ENCODE peak calls at places on chromosomes 1 and 21, in eight cellular contexts. U, S, I, P, V, Q, C and L are unnamed samples.

GRCh38 chr1:240582953-240583352 is 29.0 kb downstream of the GREM2 start:
- DNase-seq in U (peak), S (no peak), I (no peak), P (no peak), V (no peak), Q (no peak), C (no peak), L (no peak)

GRCh38 chr21:41867313-41867712 is 11.8 kb downstream of the PRDM15 start:
- DNase-seq in U (no peak), S (no peak), I (no peak), P (no peak), V (no peak), Q (no peak), C (no peak), L (no peak)

GRCh38 chr21:42007541-42007940 is 2.6 kb downstream of the ZBTB21 start:
- DNase-seq in U (no peak), S (no peak), I (no peak), P (no peak), V (no peak), Q (no peak), C (no peak), L (no peak)

GRCh38 chr1:161502181-161502580 is 3.1 kb upstream of the FCGR2A start:
- DNase-seq in U (no peak), S (no peak), I (no peak), P (no peak), V (no peak), Q (no peak), C (no peak), L (no peak)

GRCh38 chr1:248631354-248632041 is 3.4 kb downstream of the OR2T11 start:
- DNase-seq in U (no peak), S (peak), I (no peak), P (no peak), V (no peak), Q (peak), C (no peak), L (no peak)

GRCh38 chr1:226132731-226133503 is 53.6 kb downstream of the ACBD3 start:
- DNase-seq in U (no peak), S (no peak), I (no peak), P (no peak), V (no peak), Q (no peak), C (no peak), L (peak)

GRCh38 chr1:15802234-15802965 is 5.0 kb downstream of the UQCRHL start:
- DNase-seq in U (peak), S (no peak), I (no peak), P (no peak), V (no peak), Q (no peak), C (no peak), L (no peak)

GRCh38 chr1:216434232-216434631 is 11.0 kb upstream of the USH2A start:
- DNase-seq in U (no peak), S (no peak), I (no peak), P (no peak), V (no peak), Q (no peak), C (no peak), L (no peak)

GRCh38 chr1:214587165-214587564 is 15.8 kb upstream of the CENPF start:
- DNase-seq in U (no peak), S (no peak), I (no peak), P (no peak), V (no peak), Q (no peak), C (no peak), L (no peak)

GRCh38 chr1:225919906-225920305 is 4.1 kb downstream of the PYCR2 start:
- DNase-seq in U (peak), S (no peak), I (peak), P (no peak), V (peak), Q (peak), C (no peak), L (no peak)

GRCh38 chr1:28097100-28097472 is 8.7 kb upstream of the EYA3 start:
- DNase-seq in U (no peak), S (no peak), I (no peak), P (no peak), V (no peak), Q (no peak), C (no peak), L (no peak)

GRCh38 chr21:43025636-43026180 is 49.9 kb downstream of the CBS start:
- DNase-seq in U (peak), S (no peak), I (peak), P (no peak), V (no peak), Q (no peak), C (no peak), L (peak)

GRCh38 chr1:33433509-33434362 is 2.8 kb upstream of the PHC2 start:
- DNase-seq in U (peak), S (peak), I (peak), P (no peak), V (no peak), Q (peak), C (no peak), L (peak)

GRCh38 chr1:55289042-55289441 is 73.9 kb upstream of the USP24 start:
- DNase-seq in U (no peak), S (no peak), I (no peak), P (no peak), V (no peak), Q (no peak), C (no peak), L (no peak)

GRCh38 chr21:31873275-31873695 is 465 bp downstream of the HUNK start:
- DNase-seq in U (no peak), S (no peak), I (no peak), P (no peak), V (no peak), Q (peak), C (no peak), L (no peak)

GRCh38 chr1:192270398-192270797 is 46.4 kb upstream of the RGS21 start:
- DNase-seq in U (peak), S (no peak), I (no peak), P (no peak), V (no peak), Q (no peak), C (no peak), L (no peak)

GRCh38 chr21:45850181-45850580 is 131.4 kb upstream of the COL6A1 start:
- DNase-seq in U (no peak), S (no peak), I (no peak), P (no peak), V (no peak), Q (no peak), C (no peak), L (no peak)

GRCh38 chr21:39014751-39015150 is 168.5 kb downstream of the PSMG1 start:
- DNase-seq in U (peak), S (no peak), I (peak), P (no peak), V (no peak), Q (no peak), C (no peak), L (peak)

GRCh38 chr1:69191280-69191679 is 376.4 kb upstream of the LRRC7 start:
- DNase-seq in U (no peak), S (no peak), I (peak), P (no peak), V (no peak), Q (no peak), C (no peak), L (no peak)

GRCh38 chr1:174701565-174701964 is 253.8 kb downstream of the GPR52 start:
- DNase-seq in U (no peak), S (no peak), I (no peak), P (no peak), V (no peak), Q (no peak), C (no peak), L (no peak)

GRCh38 chr1:172917972-172918371 is 132.8 kb downstream of the TNFSF18 start:
- DNase-seq in U (peak), S (peak), I (peak), P (no peak), V (no peak), Q (no peak), C (no peak), L (peak)

GRCh38 chr1:101376121-101377095 is 139.6 kb downstream of the S1PR1 start:
- DNase-seq in U (no peak), S (no peak), I (peak), P (no peak), V (no peak), Q (no peak), C (no peak), L (no peak)

GRCh38 chr21:44793269-44794030 is 8.2 kb downstream of the UBE2G2 start:
- DNase-seq in U (peak), S (peak), I (peak), P (peak), V (peak), Q (peak), C (peak), L (peak)

GRCh38 chr1:15726508-15726907 is 9.6 kb upstream of the SLC25A34 start:
- DNase-seq in U (no peak), S (no peak), I (no peak), P (no peak), V (no peak), Q (no peak), C (no peak), L (no peak)

GRCh38 chr1:20115479-20115878 is 3.9 kb downstream of the PLA2G2D start:
- DNase-seq in U (no peak), S (no peak), I (no peak), P (no peak), V (no peak), Q (no peak), C (no peak), L (no peak)

GRCh38 chr21:42533306-42533962 is 19.8 kb downstream of the SLC37A1 start:
- DNase-seq in U (no peak), S (no peak), I (no peak), P (no peak), V (no peak), Q (peak), C (no peak), L (no peak)

GRCh38 chr21:38240121-38240520 is 16.7 kb upstream of the KCNJ15 start:
- DNase-seq in U (no peak), S (no peak), I (no peak), P (no peak), V (no peak), Q (no peak), C (no peak), L (no peak)

GRCh38 chr1:24545673-24546072 is 10.2 kb upstream of the NCMAP start:
- DNase-seq in U (no peak), S (no peak), I (no peak), P (no peak), V (no peak), Q (no peak), C (no peak), L (no peak)

GRCh38 chr21:33230518-33231324 is 983 bp downstream of the IFNAR2 start:
- DNase-seq in U (peak), S (peak), I (peak), P (no peak), V (no peak), Q (peak), C (peak), L (peak)

GRCh38 chr1:21436488-21437340 is 3.2 kb upstream of the NBPF3 start:
- DNase-seq in U (no peak), S (no peak), I (no peak), P (no peak), V (no peak), Q (peak), C (no peak), L (peak)

GRCh38 chr1:78061825-78062523 is 16.2 kb downstream of the GIPC2 start:
- DNase-seq in U (peak), S (no peak), I (peak), P (no peak), V (no peak), Q (no peak), C (no peak), L (no peak)

GRCh38 chr21:38120984-38121855 is 135.6 kb upstream of the KCNJ15 start:
- DNase-seq in U (no peak), S (no peak), I (no peak), P (no peak), V (no peak), Q (no peak), C (no peak), L (no peak)

GRCh38 chr1:56555448-56555847 is 23.9 kb downstream of the PLPP3 start:
- DNase-seq in U (no peak), S (no peak), I (no peak), P (no peak), V (no peak), Q (no peak), C (no peak), L (no peak)

GRCh38 chr1:221381858-221382623 is 359.8 kb downstream of the DUSP10 start:
- DNase-seq in U (no peak), S (no peak), I (no peak), P (no peak), V (no peak), Q (no peak), C (no peak), L (no peak)

GRCh38 chr1:147246910-147247655 is 4.6 kb downstream of the CHD1L start:
- DNase-seq in U (no peak), S (no peak), I (no peak), P (no peak), V (no peak), Q (no peak), C (no peak), L (no peak)

GRCh38 chr1:183877321-183877720 is 72.4 kb downstream of the RGL1 start:
- DNase-seq in U (peak), S (no peak), I (peak), P (no peak), V (no peak), Q (peak), C (no peak), L (no peak)

GRCh38 chr1:244104309-244105060 is 53.4 kb downstream of the ZBTB18 start:
- DNase-seq in U (peak), S (peak), I (peak), P (no peak), V (no peak), Q (no peak), C (no peak), L (peak)

GRCh38 chr1:230877139-230877923 is 9.0 kb upstream of the C1orf198 start:
- DNase-seq in U (peak), S (no peak), I (peak), P (no peak), V (no peak), Q (no peak), C (no peak), L (no peak)